ENCODE peak calls at places on chromosomes 5 and 9, in seven cellular contexts. C is G401, J is nucleus accumbens, I is T-cell, U is HEK293T, F is Daoy, B is NCI-H1105 treated with DMSO at 0.1 percent for 48 hours. Z is an unnamed sample.

GRCh38 chr5:91318727-91319126 is 64.4 kb downstream of the ARRDC3 start:
- DNase-seq in B (no peak), I (no peak), J (no peak), C (no peak), F (no peak), U (no peak), Z (no peak)

GRCh38 chr5:98657559-98657958 is 115.9 kb upstream of the RGMB start:
- DNase-seq in F (no peak), U (no peak), J (no peak), C (no peak), B (no peak), I (no peak), Z (no peak)

GRCh38 chr9:136328011-136328621 is 777 bp downstream of the GPSM1 start:
- DNase-seq in J (no peak), U (no peak), I (no peak), B (peak), F (no peak), C (no peak), Z (peak)

GRCh38 chr5:112757468-112758208 is 20.0 kb downstream of the APC start:
- DNase-seq in J (no peak), I (no peak), B (peak), U (peak), C (peak), F (peak), Z (no peak)

GRCh38 chr9:34254141-34254913 is 74.7 kb downstream of the KIF24 start:
- DNase-seq in J (no peak), F (peak), C (peak), I (no peak), U (no peak), B (no peak), Z (no peak)

GRCh38 chr5:73902327-73903051 is 276.5 kb downstream of the ARHGEF28 start:
- DNase-seq in I (no peak), F (peak), B (peak), J (no peak), U (peak), C (peak), Z (no peak)

GRCh38 chr5:109907751-109908150 is 218.0 kb downstream of the MAN2A1 start:
- DNase-seq in I (no peak), F (peak), C (no peak), U (no peak), B (no peak), J (no peak), Z (no peak)

GRCh38 chr5:134545070-134545868 is 19.8 kb downstream of the JADE2 start:
- DNase-seq in U (no peak), J (no peak), C (no peak), I (no peak), B (no peak), F (no peak), Z (no peak)

GRCh38 chr9:135478858-135479468 is 619 bp upstream of the PPP1R26 start:
- DNase-seq in I (no peak), B (peak), F (peak), U (peak), J (peak), C (peak), Z (peak)

GRCh38 chr5:96870094-96871021 is 5.9 kb upstream of the ERAP2 start:
- DNase-seq in B (no peak), J (no peak), F (no peak), C (no peak), U (no peak), I (no peak), Z (no peak)

Z was measured in left lung.